ENCODE peak calls at places on chromosomes 4 and X, in nine cellular contexts. G, L, K, X, V, W, C, U and B are unnamed samples.

GRCh38 chr4:148574502-148574901 is 132.3 kb upstream of the NR3C2 start:
- DNase-seq in G (peak), L (no peak), K (no peak), X (peak), V (no peak), W (no peak), C (no peak), U (no peak), B (no peak)

GRCh38 chrX:136251042-136251991 is at the start of gene MAP7D3:
- DNase-seq in G (peak), L (no peak), K (peak), X (peak), V (peak), W (no peak), C (no peak), U (no peak), B (peak)

GRCh38 chr4:37873383-37873782 is 17.5 kb upstream of the TBC1D1 start:
- DNase-seq in G (no peak), L (no peak), K (no peak), X (peak), V (no peak), W (peak), C (no peak), U (peak), B (no peak)

GRCh38 chr4:103451341-103451740 is 253.2 kb upstream of the CENPE start:
- DNase-seq in G (peak), L (no peak), K (no peak), X (no peak), V (no peak), W (peak), C (no peak), U (peak), B (no peak)

GRCh38 chr4:48141048-48141447 is 7.0 kb upstream of the TXK start:
- DNase-seq in G (peak), L (peak), K (no peak), X (peak), V (no peak), W (peak), C (no peak), U (no peak), B (no peak)

GRCh38 chr4:183200453-183200852 is 101.4 kb downstream of the WWC2 start:
- DNase-seq in G (no peak), L (peak), K (no peak), X (peak), V (peak), W (peak), C (no peak), U (no peak), B (peak)

GRCh38 chr4:85393201-85393600 is 81.7 kb upstream of the ARHGAP24 start:
- DNase-seq in G (no peak), L (no peak), K (no peak), X (no peak), V (no peak), W (no peak), C (no peak), U (no peak), B (no peak)

GRCh38 chr4:125254111-125254510 is 60.6 kb upstream of the FAT4 start:
- DNase-seq in G (no peak), L (peak), K (no peak), X (peak), V (no peak), W (no peak), C (no peak), U (peak), B (no peak)

GRCh38 chrX:108396188-108396885 is 41.9 kb downstream of the COL4A6 start:
- DNase-seq in G (peak), L (no peak), K (no peak), X (peak), V (no peak), W (peak), C (no peak), U (peak), B (no peak)

GRCh38 chrX:11420851-11421250 is 127.6 kb downstream of the AMELX start:
- DNase-seq in G (no peak), L (no peak), K (no peak), X (no peak), V (no peak), W (no peak), C (no peak), U (no peak), B (no peak)

GRCh38 chr4:27515140-27515539 is 654.5 kb downstream of the STIM2 start:
- DNase-seq in G (no peak), L (no peak), K (no peak), X (peak), V (no peak), W (no peak), C (no peak), U (no peak), B (no peak)

DNA sequence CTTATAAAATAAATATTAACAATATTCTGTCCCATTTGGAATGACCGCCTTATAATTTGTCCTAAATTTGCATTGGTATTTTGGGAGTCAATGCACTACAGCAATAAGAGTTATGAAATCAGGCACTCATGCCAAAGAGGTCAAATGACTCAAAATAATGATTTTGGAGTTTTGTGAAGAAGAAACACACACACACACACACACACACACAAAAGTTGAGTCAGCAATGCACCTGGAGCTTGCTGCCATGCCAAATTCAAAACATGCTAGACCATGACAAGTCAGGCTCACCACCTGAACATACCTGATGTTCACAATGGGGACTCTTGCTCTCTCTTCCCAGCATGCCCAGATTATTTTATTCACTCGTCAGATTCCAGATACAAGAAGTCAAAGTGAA is 56.7 kb downstream of the PROM1 start:
- DNase-seq in G (no peak), L (no peak), K (no peak), X (peak), V (no peak), W (peak), C (no peak), U (peak), B (no peak)
- H3K27ac ChIP-seq in G (no peak), L (no peak), K (no peak), X (no peak), V (no peak), W (no peak), C (no peak), U (no peak), B (no peak)

GRCh38 chr4:109649872-109650271 is 53.4 kb downstream of the CASP6 start:
- DNase-seq in G (no peak), L (no peak), K (no peak), X (no peak), V (no peak), W (no peak), C (no peak), U (no peak), B (no peak)
- H3K27ac ChIP-seq in G (no peak), L (no peak), K (no peak), X (no peak), V (no peak), W (no peak), C (no peak), U (no peak), B (no peak)

DNA sequence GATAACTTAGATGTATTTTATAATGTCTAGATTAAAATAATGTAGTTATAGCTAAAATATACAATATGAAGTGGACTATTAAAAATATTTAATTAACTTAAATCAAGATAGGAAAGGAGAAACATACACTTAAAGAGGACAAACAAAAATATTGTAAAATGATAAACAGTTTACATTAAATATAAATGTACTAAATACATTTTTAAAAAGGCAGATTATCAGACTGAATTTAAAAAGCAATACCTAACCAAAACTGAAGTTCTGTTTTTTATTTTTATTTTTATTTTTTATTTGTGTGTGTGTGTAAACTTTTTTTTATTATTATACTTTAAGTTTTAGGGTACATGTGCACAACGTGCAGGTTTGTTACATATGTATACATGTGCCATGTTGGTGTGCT is 811.6 kb upstream of the INTU start:
- DNase-seq in G (no peak), L (no peak), K (no peak), X (no peak), V (no peak), W (no peak), C (no peak), U (no peak), B (no peak)
- H3K27ac ChIP-seq in G (no peak), L (no peak), K (no peak), X (no peak), V (no peak), W (no peak), C (no peak), U (no peak), B (no peak)

DNA sequence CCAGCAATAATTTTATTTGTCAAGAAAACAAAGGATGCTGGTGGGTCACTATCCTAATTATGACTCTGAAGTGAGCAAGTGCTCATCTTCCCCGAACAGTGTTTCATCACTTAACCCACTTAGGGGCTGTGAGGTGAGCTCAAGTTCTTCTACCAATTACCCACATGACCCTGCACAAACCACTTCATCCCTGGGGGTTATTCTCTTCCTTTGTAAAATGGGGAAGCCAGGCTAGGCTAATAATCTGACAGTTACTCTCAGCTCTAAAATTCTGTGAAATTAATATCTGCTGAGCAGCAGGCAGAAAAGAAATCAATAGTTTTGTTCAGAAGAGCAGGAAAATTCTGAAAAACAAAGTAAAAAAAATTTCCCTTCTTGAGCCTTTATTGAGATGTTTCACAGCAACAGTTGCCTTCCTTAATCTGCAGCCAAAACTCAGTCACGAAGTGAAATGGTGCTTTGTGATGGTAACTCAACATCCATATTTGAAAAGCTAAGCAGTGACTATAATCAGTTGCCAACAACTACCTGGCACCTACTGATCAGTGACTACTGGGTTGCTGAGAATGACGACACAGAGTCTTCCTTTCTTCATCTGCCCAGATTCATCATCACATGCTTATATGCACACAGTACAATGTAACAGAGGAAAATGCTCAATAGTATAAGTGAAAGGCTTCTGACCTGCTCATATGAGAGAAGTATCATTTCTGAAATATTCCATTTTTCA is 24.1 kb downstream of the ATP8A1 start:
- DNase-seq in G (no peak), L (no peak), K (no peak), X (no peak), V (no peak), W (no peak), C (no peak), U (no peak), B (no peak)
- H3K27ac ChIP-seq in G (no peak), L (no peak), K (no peak), X (no peak), V (peak), W (no peak), C (peak), U (no peak), B (no peak)

GRCh38 chr4:22030321-22030720 is 81.7 kb upstream of the KCNIP4 start:
- DNase-seq in G (no peak), L (no peak), K (no peak), X (no peak), V (no peak), W (no peak), C (no peak), U (no peak), B (no peak)
- H3K27ac ChIP-seq in G (no peak), L (no peak), K (no peak), X (no peak), V (no peak), W (peak), C (peak), U (no peak), B (no peak)

DNA sequence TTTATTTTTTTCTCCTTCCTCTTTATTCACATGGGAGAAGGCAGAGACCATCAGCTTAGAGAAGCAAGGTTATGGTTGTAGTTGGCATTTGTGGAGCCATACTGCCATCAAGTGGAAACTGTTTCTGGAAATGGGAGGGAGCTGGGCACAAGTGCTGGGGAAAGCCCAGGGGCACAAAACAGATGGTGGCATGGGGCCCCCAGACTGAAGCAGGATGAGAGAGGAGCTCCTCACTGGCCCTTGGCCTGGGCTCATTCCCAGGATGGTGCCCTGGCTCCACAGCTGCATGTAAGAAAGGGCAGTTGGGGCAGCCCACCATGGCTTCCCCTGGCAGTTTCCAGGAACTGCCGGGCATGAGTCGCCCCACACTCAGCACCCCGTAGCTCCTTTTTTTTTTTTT is 59.2 kb downstream of the NBDY start:
- DNase-seq in G (no peak), L (no peak), K (no peak), X (no peak), V (no peak), W (no peak), C (no peak), U (no peak), B (no peak)
- H3K27ac ChIP-seq in G (no peak), L (no peak), K (no peak), X (no peak), V (no peak), W (no peak), C (peak), U (no peak), B (no peak)

DNA sequence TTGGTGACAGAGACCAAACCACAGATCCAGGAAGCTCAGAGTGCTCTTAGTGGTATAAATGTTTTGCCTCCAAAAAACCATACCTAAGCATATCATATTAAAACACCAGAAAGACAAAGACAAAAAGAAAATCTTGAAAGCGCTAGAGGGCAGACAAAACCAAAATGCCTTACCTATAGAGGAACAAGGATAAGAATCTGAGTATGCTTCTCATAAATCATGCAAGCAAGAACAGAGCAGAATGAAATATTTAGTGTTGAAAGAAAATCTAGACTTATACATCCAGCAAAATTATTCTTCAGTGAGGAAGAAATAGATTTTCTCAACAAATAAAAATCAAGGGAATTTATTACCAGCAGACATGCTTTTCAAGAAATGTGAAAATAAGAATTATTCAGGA is 941.0 kb upstream of the INTU start:
- DNase-seq in G (no peak), L (no peak), K (no peak), X (no peak), V (no peak), W (no peak), C (no peak), U (no peak), B (no peak)
- H3K27ac ChIP-seq in G (no peak), L (no peak), K (no peak), X (no peak), V (no peak), W (no peak), C (no peak), U (no peak), B (no peak)

GRCh38 chrX:24276011-24276410 is 37.9 kb downstream of the SUPT20HL2 start:
- DNase-seq in G (no peak), L (no peak), K (no peak), X (no peak), V (no peak), W (no peak), C (no peak), U (no peak), B (no peak)
- H3K27ac ChIP-seq in G (no peak), L (no peak), K (no peak), X (no peak), V (no peak), W (no peak), C (no peak), U (no peak), B (no peak)

DNA sequence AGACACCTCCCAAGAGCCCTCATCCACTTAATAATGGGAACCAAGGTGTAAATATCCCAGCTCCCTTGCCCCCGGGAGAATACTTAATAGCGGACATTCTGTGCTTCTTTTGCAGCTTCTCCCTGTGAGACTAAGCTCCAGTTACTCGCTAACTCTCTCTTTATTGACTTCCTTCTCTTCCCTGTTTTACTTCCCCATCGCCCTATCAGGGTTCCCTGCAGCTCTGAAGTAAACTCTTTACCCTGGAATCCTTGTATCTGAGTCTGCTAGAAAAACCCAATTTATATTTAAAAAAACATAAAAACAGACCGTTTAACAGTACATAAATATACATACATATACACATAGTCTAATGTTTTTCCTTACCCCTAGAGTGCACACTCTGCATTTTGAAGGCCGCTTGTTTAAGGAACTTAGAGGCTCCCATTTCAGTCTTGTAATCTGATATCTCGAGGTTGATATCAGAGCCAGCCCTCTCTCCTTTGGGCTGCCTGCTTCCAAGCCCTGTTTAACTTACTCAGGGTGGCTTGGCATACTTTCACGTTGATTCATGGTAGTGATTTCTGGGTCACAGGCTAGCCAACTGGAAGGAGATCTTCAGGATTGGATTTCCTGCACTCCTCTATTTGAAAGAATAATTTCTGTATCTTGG is 177.4 kb upstream of the SCML1 start:
- DNase-seq in G (peak), L (peak), K (no peak), X (peak), V (no peak), W (peak), C (no peak), U (no peak), B (no peak)
- H3K27ac ChIP-seq in G (no peak), L (peak), K (no peak), X (no peak), V (no peak), W (peak), C (no peak), U (peak), B (no peak)

GRCh38 chr4:172809998-172810397 is 358.6 kb upstream of the GALNT7 start:
- DNase-seq in G (no peak), L (no peak), K (no peak), X (no peak), V (no peak), W (no peak), C (no peak), U (no peak), B (no peak)

GRCh38 chr4:172808196-172808595 is 360.4 kb upstream of the GALNT7 start:
- DNase-seq in G (no peak), L (no peak), K (no peak), X (no peak), V (no peak), W (no peak), C (no peak), U (no peak), B (no peak)

GRCh38 chr4:172809319-172809718 is 359.3 kb upstream of the GALNT7 start:
- DNase-seq in G (peak), L (no peak), K (no peak), X (no peak), V (no peak), W (no peak), C (no peak), U (no peak), B (no peak)

GRCh38 chr4:172815499-172816175 is 353.0 kb upstream of the GALNT7 start:
- DNase-seq in G (no peak), L (no peak), K (no peak), X (no peak), V (no peak), W (no peak), C (no peak), U (no peak), B (no peak)

GRCh38 chr4:172813359-172813923 is 355.2 kb upstream of the GALNT7 start:
- DNase-seq in G (no peak), L (no peak), K (no peak), X (peak), V (no peak), W (no peak), C (no peak), U (no peak), B (no peak)
- H3K27ac ChIP-seq in G (no peak), L (no peak), K (no peak), X (no peak), V (no peak), W (no peak), C (no peak), U (no peak), B (no peak)